ENCODE peak calls at places on chromosome 9, in four cellular contexts. One of them, this sample, is unnamed.

GRCh38 chr9:137785704-137786161 is 91.8 kb upstream of the CACNA1B start:
- DNase-seq in endothelial cell: no peak
- DNase-seq in HFF-Myc: no peak
- DNase-seq in activated gamma-delta T cell treated with Interleukin-2 at 50 U/mL for 16 hours: no peak
- DNase-seq in this sample: no peak

GRCh38 chr9:114624656-114625055 is 13.6 kb downstream of the TMEM268 start:
- DNase-seq in endothelial cell: no peak
- DNase-seq in activated gamma-delta T cell treated with Interleukin-2 at 50 U/mL for 16 hours: no peak
- DNase-seq in HFF-Myc: no peak
- DNase-seq in this sample: no peak

GRCh38 chr9:93480728-93481324 is 27.4 kb upstream of the FAM120AOS start:
- DNase-seq in activated gamma-delta T cell treated with Interleukin-2 at 50 U/mL for 16 hours: no peak
- DNase-seq in HFF-Myc: no peak
- DNase-seq in endothelial cell: no peak
- DNase-seq in this sample: no peak

GRCh38 chr9:469672-470040 is 255.0 kb downstream of the DOCK8 start:
- DNase-seq in activated gamma-delta T cell treated with Interleukin-2 at 50 U/mL for 16 hours: peak; percentile 15
- DNase-seq in HFF-Myc: no peak
- DNase-seq in endothelial cell: no peak
- DNase-seq in this sample: peak; percentile 33

GRCh38 chr9:18233776-18234445 is 240.0 kb upstream of the ADAMTSL1 start:
- DNase-seq in HFF-Myc: no peak
- DNase-seq in activated gamma-delta T cell treated with Interleukin-2 at 50 U/mL for 16 hours: no peak
- DNase-seq in endothelial cell: no peak
- DNase-seq in this sample: no peak

GRCh38 chr9:20804476-20805253 is 120.6 kb downstream of the FOCAD start:
- DNase-seq in activated gamma-delta T cell treated with Interleukin-2 at 50 U/mL for 16 hours: no peak
- DNase-seq in endothelial cell: no peak
- DNase-seq in HFF-Myc: no peak
- DNase-seq in this sample: no peak

GRCh38 chr9:134301387-134302129 is 24.7 kb upstream of the RXRA start:
- DNase-seq in activated gamma-delta T cell treated with Interleukin-2 at 50 U/mL for 16 hours: peak; percentile 75
- DNase-seq in endothelial cell: no peak
- DNase-seq in HFF-Myc: no peak
- DNase-seq in this sample: peak; percentile 12

GRCh38 chr9:7300484-7300883 is 499.1 kb downstream of the DMAC1 start:
- DNase-seq in activated gamma-delta T cell treated with Interleukin-2 at 50 U/mL for 16 hours: no peak
- DNase-seq in HFF-Myc: no peak
- DNase-seq in endothelial cell: no peak
- DNase-seq in this sample: no peak

GRCh38 chr9:102506391-102506790 is 488.7 kb upstream of the CYLC2 start:
- DNase-seq in endothelial cell: no peak
- DNase-seq in HFF-Myc: no peak
- DNase-seq in activated gamma-delta T cell treated with Interleukin-2 at 50 U/mL for 16 hours: no peak
- DNase-seq in this sample: no peak

GRCh38 chr9:18185196-18185595 is 288.8 kb upstream of the ADAMTSL1 start:
- DNase-seq in endothelial cell: no peak
- DNase-seq in HFF-Myc: no peak
- DNase-seq in activated gamma-delta T cell treated with Interleukin-2 at 50 U/mL for 16 hours: no peak
- DNase-seq in this sample: no peak

GRCh38 chr9:134029248-134030226 is 4.3 kb downstream of the BRD3OS start:
- DNase-seq in endothelial cell: no peak
- DNase-seq in HFF-Myc: no peak
- DNase-seq in activated gamma-delta T cell treated with Interleukin-2 at 50 U/mL for 16 hours: no peak
- DNase-seq in this sample: no peak

GRCh38 chr9:93843396-93843795 is 111.8 kb downstream of the BARX1 start:
- DNase-seq in HFF-Myc: no peak
- DNase-seq in endothelial cell: no peak
- DNase-seq in activated gamma-delta T cell treated with Interleukin-2 at 50 U/mL for 16 hours: no peak
- DNase-seq in this sample: no peak

GRCh38 chr9:88387035-88387732 is 1.1 kb upstream of the SPIN1 start:
- DNase-seq in activated gamma-delta T cell treated with Interleukin-2 at 50 U/mL for 16 hours: no peak
- DNase-seq in endothelial cell: peak; percentile 10
- DNase-seq in HFF-Myc: no peak
- DNase-seq in this sample: peak; percentile 30

GRCh38 chr9:61673247-61673646 is 483.4 kb downstream of the SPATA31A7 start:
- DNase-seq in HFF-Myc: no peak
- DNase-seq in activated gamma-delta T cell treated with Interleukin-2 at 50 U/mL for 16 hours: no peak
- DNase-seq in endothelial cell: no peak
- DNase-seq in this sample: no peak

GRCh38 chr9:107905313-107906027 is 415.9 kb upstream of the KLF4 start:
- DNase-seq in endothelial cell: no peak
- DNase-seq in activated gamma-delta T cell treated with Interleukin-2 at 50 U/mL for 16 hours: no peak
- DNase-seq in HFF-Myc: no peak
- DNase-seq in this sample: no peak

GRCh38 chr9:22274477-22274876 is 172.1 kb upstream of the DMRTA1 start:
- DNase-seq in HFF-Myc: no peak
- DNase-seq in activated gamma-delta T cell treated with Interleukin-2 at 50 U/mL for 16 hours: no peak
- DNase-seq in endothelial cell: no peak
- DNase-seq in this sample: no peak

GRCh38 chr9:16828335-16829281 is 41.9 kb downstream of the BNC2 start:
- DNase-seq in activated gamma-delta T cell treated with Interleukin-2 at 50 U/mL for 16 hours: no peak
- DNase-seq in HFF-Myc: peak; percentile 97
- DNase-seq in endothelial cell: peak; percentile 27
- DNase-seq in this sample: peak; percentile 67

GRCh38 chr9:16794871-16795639 is 75.4 kb downstream of the BNC2 start:
- DNase-seq in endothelial cell: no peak
- DNase-seq in activated gamma-delta T cell treated with Interleukin-2 at 50 U/mL for 16 hours: no peak
- DNase-seq in HFF-Myc: peak; percentile 81
- DNase-seq in this sample: no peak

GRCh38 chr9:116450378-116451139 is 236.5 kb upstream of the TRIM32 start:
- DNase-seq in activated gamma-delta T cell treated with Interleukin-2 at 50 U/mL for 16 hours: no peak
- DNase-seq in endothelial cell: no peak
- DNase-seq in HFF-Myc: no peak
- DNase-seq in this sample: no peak

GRCh38 chr9:104993291-104993963 is 65.5 kb upstream of the ABCA1 start:
- DNase-seq in endothelial cell: peak; percentile 71
- DNase-seq in HFF-Myc: peak; percentile 14
- DNase-seq in activated gamma-delta T cell treated with Interleukin-2 at 50 U/mL for 16 hours: peak; percentile 20
- DNase-seq in this sample: peak; percentile 78

GRCh38 chr9:114238471-114238870 is 83.1 kb downstream of the COL27A1 start:
- DNase-seq in activated gamma-delta T cell treated with Interleukin-2 at 50 U/mL for 16 hours: no peak
- DNase-seq in HFF-Myc: no peak
- DNase-seq in endothelial cell: no peak
- DNase-seq in this sample: no peak

GRCh38 chr9:134234687-134235359 is 70.5 kb upstream of the RNU6ATAC start:
- DNase-seq in endothelial cell: no peak
- DNase-seq in HFF-Myc: no peak
- DNase-seq in activated gamma-delta T cell treated with Interleukin-2 at 50 U/mL for 16 hours: no peak
- DNase-seq in this sample: no peak

GRCh38 chr9:109799792-109800191 is 19.8 kb downstream of the PALM2AKAP2 start:
- DNase-seq in endothelial cell: no peak
- DNase-seq in activated gamma-delta T cell treated with Interleukin-2 at 50 U/mL for 16 hours: no peak
- DNase-seq in HFF-Myc: peak; percentile 41
- DNase-seq in this sample: no peak

GRCh38 chr9:121246821-121247511 is 21.0 kb upstream of the GSN start:
- DNase-seq in activated gamma-delta T cell treated with Interleukin-2 at 50 U/mL for 16 hours: no peak
- DNase-seq in HFF-Myc: no peak
- DNase-seq in endothelial cell: no peak
- DNase-seq in this sample: no peak